ENCODE peak calls at places on chromosomes 16 and 17, in seven cellular contexts. One of them, this sample, is unnamed.

GRCh38 chr16:47574091-47575054 is 113.2 kb downstream of the PHKB start:
- DNase-seq in fibroblast of lung: peak
- DNase-seq in thoracic aorta: no peak
- DNase-seq in PC-9: peak
- DNase-seq in left ventricle myocardium inferior: no peak
- DNase-seq in CD8-positive, alpha-beta T cell: no peak
- DNase-seq in H1: no peak
- DNase-seq in this sample: no peak

GRCh38 chr17:76833747-76834146 is 34.5 kb upstream of the MGAT5B start:
- DNase-seq in fibroblast of lung: no peak
- DNase-seq in thoracic aorta: no peak
- DNase-seq in PC-9: no peak
- DNase-seq in left ventricle myocardium inferior: no peak
- DNase-seq in CD8-positive, alpha-beta T cell: no peak
- DNase-seq in H1: no peak
- DNase-seq in this sample: no peak

GRCh38 chr17:76558210-76559095 is 18.6 kb downstream of the PRCD start:
- DNase-seq in fibroblast of lung: peak
- DNase-seq in thoracic aorta: no peak
- DNase-seq in PC-9: no peak
- DNase-seq in left ventricle myocardium inferior: no peak
- DNase-seq in CD8-positive, alpha-beta T cell: no peak
- DNase-seq in H1: no peak
- DNase-seq in this sample: no peak

GRCh38 chr17:27547301-27547683 is 83.7 kb upstream of the LGALS9 start:
- DNase-seq in fibroblast of lung: no peak
- DNase-seq in thoracic aorta: no peak
- DNase-seq in PC-9: no peak
- DNase-seq in left ventricle myocardium inferior: no peak
- DNase-seq in CD8-positive, alpha-beta T cell: no peak
- DNase-seq in H1: no peak
- DNase-seq in this sample: no peak

GRCh38 chr16:23174622-23175021 is 7.9 kb upstream of the SCNN1G start:
- DNase-seq in fibroblast of lung: peak
- DNase-seq in thoracic aorta: no peak
- DNase-seq in PC-9: no peak
- DNase-seq in left ventricle myocardium inferior: no peak
- DNase-seq in CD8-positive, alpha-beta T cell: no peak
- DNase-seq in H1: no peak
- DNase-seq in this sample: no peak

GRCh38 chr17:22515599-22515998 is 823.3 kb downstream of the KCNJ18 start:
- DNase-seq in fibroblast of lung: no peak
- DNase-seq in thoracic aorta: no peak
- DNase-seq in PC-9: no peak
- DNase-seq in left ventricle myocardium inferior: no peak
- DNase-seq in CD8-positive, alpha-beta T cell: no peak
- DNase-seq in H1: no peak
- DNase-seq in this sample: no peak

GRCh38 chr16:47310792-47311211 is 150.1 kb downstream of the ITFG1 start:
- DNase-seq in fibroblast of lung: no peak
- DNase-seq in thoracic aorta: no peak
- DNase-seq in PC-9: no peak
- DNase-seq in left ventricle myocardium inferior: no peak
- DNase-seq in CD8-positive, alpha-beta T cell: no peak
- DNase-seq in H1: no peak
- DNase-seq in this sample: no peak

GRCh38 chr16:89960966-89961365 is 12.4 kb downstream of the DEF8 start:
- DNase-seq in fibroblast of lung: no peak
- DNase-seq in thoracic aorta: no peak
- DNase-seq in PC-9: no peak
- DNase-seq in left ventricle myocardium inferior: no peak
- DNase-seq in CD8-positive, alpha-beta T cell: no peak
- DNase-seq in H1: no peak
- DNase-seq in this sample: no peak

GRCh38 chr17:9256944-9257629 is 235.8 kb downstream of the NTN1 start:
- DNase-seq in fibroblast of lung: peak
- DNase-seq in thoracic aorta: no peak
- DNase-seq in PC-9: no peak
- DNase-seq in left ventricle myocardium inferior: no peak
- DNase-seq in CD8-positive, alpha-beta T cell: no peak
- DNase-seq in H1: no peak
- DNase-seq in this sample: no peak

GRCh38 chr17:9256361-9256943 is 235.1 kb downstream of the NTN1 start:
- DNase-seq in fibroblast of lung: no peak
- DNase-seq in thoracic aorta: no peak
- DNase-seq in PC-9: no peak
- DNase-seq in left ventricle myocardium inferior: no peak
- DNase-seq in CD8-positive, alpha-beta T cell: no peak
- DNase-seq in H1: no peak
- DNase-seq in this sample: no peak

GRCh38 chr17:9261059-9262029 is 240.0 kb downstream of the NTN1 start:
- DNase-seq in fibroblast of lung: no peak
- DNase-seq in thoracic aorta: no peak
- DNase-seq in PC-9: no peak
- DNase-seq in left ventricle myocardium inferior: no peak
- DNase-seq in CD8-positive, alpha-beta T cell: no peak
- DNase-seq in H1: no peak
- DNase-seq in this sample: no peak

GRCh38 chr17:9258115-9259020 is 237.1 kb downstream of the NTN1 start:
- DNase-seq in fibroblast of lung: no peak
- DNase-seq in thoracic aorta: no peak
- DNase-seq in PC-9: no peak
- DNase-seq in left ventricle myocardium inferior: no peak
- DNase-seq in CD8-positive, alpha-beta T cell: no peak
- DNase-seq in H1: no peak
- DNase-seq in this sample: no peak

DNA sequence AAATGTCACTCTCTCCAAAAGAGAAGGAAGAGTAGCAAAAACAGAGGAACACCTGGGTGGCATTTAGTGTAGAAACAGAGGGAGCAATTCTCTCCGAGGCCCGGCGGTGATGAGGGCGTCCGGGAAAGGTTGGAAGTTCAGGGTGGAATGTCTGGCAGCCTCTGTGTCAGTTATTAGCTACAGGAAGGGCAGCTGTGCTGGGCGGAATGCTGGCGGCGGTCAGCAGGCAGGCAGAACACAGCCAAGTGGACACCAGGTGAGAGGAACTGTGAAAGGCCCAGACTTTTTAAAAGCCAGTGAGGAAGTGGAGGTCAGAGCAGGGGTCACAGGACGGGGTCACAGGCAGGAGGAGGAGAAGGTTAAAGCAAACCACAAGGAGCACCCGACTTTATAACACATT is 238.1 kb downstream of the NTN1 start:
- DNase-seq in fibroblast of lung: no peak
- DNase-seq in thoracic aorta: no peak
- DNase-seq in PC-9: no peak
- DNase-seq in left ventricle myocardium inferior: peak
- DNase-seq in CD8-positive, alpha-beta T cell: no peak
- DNase-seq in H1: no peak
- DNase-seq in this sample: no peak
- TF ChIP-seq CTCF in fibroblast of lung: no peak
- TF ChIP-seq CTCF in thoracic aorta: no peak
- TF ChIP-seq CTCF in PC-9: no peak
- TF ChIP-seq CTCF in left ventricle myocardium inferior: no peak
- TF ChIP-seq CTCF in CD8-positive, alpha-beta T cell: no peak
- TF ChIP-seq CTCF in H1: no peak
- TF ChIP-seq CTCF in this sample: no peak

GRCh38 chr17:1714980-1715802 is 5.0 kb upstream of the TLCD2 start:
- DNase-seq in fibroblast of lung: peak
- DNase-seq in thoracic aorta: peak
- DNase-seq in PC-9: peak
- DNase-seq in left ventricle myocardium inferior: peak
- DNase-seq in CD8-positive, alpha-beta T cell: no peak
- DNase-seq in H1: peak
- DNase-seq in this sample: no peak

GRCh38 chr17:1712271-1712670 is 2.1 kb upstream of the TLCD2 start:
- DNase-seq in fibroblast of lung: no peak
- DNase-seq in thoracic aorta: no peak
- DNase-seq in PC-9: no peak
- DNase-seq in left ventricle myocardium inferior: no peak
- DNase-seq in CD8-positive, alpha-beta T cell: no peak
- DNase-seq in H1: no peak
- DNase-seq in this sample: no peak

GRCh38 chr17:1714488-1714979 is 4.4 kb upstream of the TLCD2 start:
- DNase-seq in fibroblast of lung: peak
- DNase-seq in thoracic aorta: peak
- DNase-seq in PC-9: peak
- DNase-seq in left ventricle myocardium inferior: peak
- DNase-seq in CD8-positive, alpha-beta T cell: no peak
- DNase-seq in H1: peak
- DNase-seq in this sample: no peak

GRCh38 chr17:1713160-1713877 is 3.1 kb upstream of the TLCD2 start:
- DNase-seq in fibroblast of lung: no peak
- DNase-seq in thoracic aorta: no peak
- DNase-seq in PC-9: no peak
- DNase-seq in left ventricle myocardium inferior: no peak
- DNase-seq in CD8-positive, alpha-beta T cell: no peak
- DNase-seq in H1: no peak
- DNase-seq in this sample: no peak

DNA sequence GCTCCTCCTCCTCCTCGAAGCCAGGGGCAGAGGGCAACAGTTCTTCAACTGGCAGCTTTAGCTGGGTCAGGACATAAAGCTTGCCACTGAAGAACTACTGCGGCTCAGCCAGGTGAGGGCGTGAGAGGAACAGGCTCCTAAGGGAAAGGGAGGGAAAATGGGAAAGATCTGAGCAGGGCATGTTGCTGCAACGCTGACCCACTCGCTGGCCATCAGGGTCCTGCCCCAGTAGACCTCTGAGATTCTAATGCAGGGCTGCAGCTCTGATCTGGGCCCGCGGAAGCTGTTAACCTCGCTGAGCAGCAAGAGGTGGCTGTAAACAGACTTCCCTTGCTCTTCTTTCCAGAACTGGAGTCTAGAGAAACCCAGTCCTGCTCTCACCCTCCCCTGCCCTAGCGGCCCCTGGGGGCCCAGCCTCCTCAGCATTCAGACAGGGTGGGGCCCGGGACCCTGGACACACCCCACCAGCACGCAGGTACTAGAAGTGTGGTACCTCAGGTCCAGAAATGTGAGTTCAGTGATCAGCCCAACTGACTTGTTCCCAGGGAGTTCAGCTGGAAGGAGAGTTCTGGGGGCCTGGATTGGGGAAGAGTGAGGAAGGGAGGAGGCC is 3.8 kb upstream of the TLCD2 start:
- DNase-seq in fibroblast of lung: peak
- DNase-seq in thoracic aorta: no peak
- DNase-seq in PC-9: no peak
- DNase-seq in left ventricle myocardium inferior: no peak
- DNase-seq in CD8-positive, alpha-beta T cell: no peak
- DNase-seq in H1: peak
- DNase-seq in this sample: no peak
- TF ChIP-seq CTCF in fibroblast of lung: peak
- TF ChIP-seq CTCF in thoracic aorta: no peak
- TF ChIP-seq CTCF in PC-9: peak
- TF ChIP-seq CTCF in left ventricle myocardium inferior: peak
- TF ChIP-seq CTCF in CD8-positive, alpha-beta T cell: no peak
- TF ChIP-seq CTCF in H1: peak
- TF ChIP-seq CTCF in this sample: no peak

GRCh38 chr17:7587831-7588230 is 2.1 kb downstream of the SOX15 start:
- DNase-seq in fibroblast of lung: no peak
- DNase-seq in thoracic aorta: no peak
- DNase-seq in PC-9: peak
- DNase-seq in left ventricle myocardium inferior: no peak
- DNase-seq in CD8-positive, alpha-beta T cell: no peak
- DNase-seq in H1: no peak
- DNase-seq in this sample: no peak

GRCh38 chr17:7588553-7589203 is 1.2 kb downstream of the SOX15 start:
- DNase-seq in fibroblast of lung: no peak
- DNase-seq in thoracic aorta: no peak
- DNase-seq in PC-9: no peak
- DNase-seq in left ventricle myocardium inferior: no peak
- DNase-seq in CD8-positive, alpha-beta T cell: no peak
- DNase-seq in H1: no peak
- DNase-seq in this sample: no peak

GRCh38 chr17:7589204-7589868 is 558 bp downstream of the SOX15 start:
- DNase-seq in fibroblast of lung: peak
- DNase-seq in thoracic aorta: no peak
- DNase-seq in PC-9: peak
- DNase-seq in left ventricle myocardium inferior: peak
- DNase-seq in CD8-positive, alpha-beta T cell: peak
- DNase-seq in H1: peak
- DNase-seq in this sample: peak

GRCh38 chr17:7586673-7587419 is 3.0 kb downstream of the SOX15 start:
- DNase-seq in fibroblast of lung: no peak
- DNase-seq in thoracic aorta: no peak
- DNase-seq in PC-9: peak
- DNase-seq in left ventricle myocardium inferior: no peak
- DNase-seq in CD8-positive, alpha-beta T cell: no peak
- DNase-seq in H1: peak
- DNase-seq in this sample: no peak

DNA sequence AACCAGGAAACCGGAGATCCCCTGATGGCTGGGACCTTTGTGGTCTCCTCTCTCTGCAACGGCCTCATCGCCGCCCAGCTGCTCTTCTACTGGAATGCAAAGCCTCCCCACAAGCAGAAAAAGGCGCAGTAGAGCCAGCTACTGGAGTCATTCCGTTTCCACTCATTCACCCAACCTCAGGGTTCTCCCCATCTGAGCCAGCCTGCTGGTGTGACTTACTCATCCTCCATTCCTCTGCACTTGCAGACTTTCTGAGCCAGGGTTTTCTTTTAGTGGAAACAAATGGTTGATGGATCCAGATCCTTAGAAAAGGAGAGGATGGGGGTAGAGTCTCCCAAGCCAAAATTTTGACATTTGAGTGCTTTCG is 2.5 kb downstream of the SOX15 start:
- DNase-seq in fibroblast of lung: peak
- DNase-seq in thoracic aorta: no peak
- DNase-seq in PC-9: peak
- DNase-seq in left ventricle myocardium inferior: no peak
- DNase-seq in CD8-positive, alpha-beta T cell: no peak
- DNase-seq in H1: no peak
- DNase-seq in this sample: no peak
- TF ChIP-seq CTCF in fibroblast of lung: peak
- TF ChIP-seq CTCF in thoracic aorta: no peak
- TF ChIP-seq CTCF in PC-9: no peak
- TF ChIP-seq CTCF in left ventricle myocardium inferior: no peak
- TF ChIP-seq CTCF in CD8-positive, alpha-beta T cell: no peak
- TF ChIP-seq CTCF in H1: no peak
- TF ChIP-seq CTCF in this sample: no peak

GRCh38 chr16:31335431-31335830 is 19.5 kb upstream of the ITGAX start:
- DNase-seq in fibroblast of lung: no peak
- DNase-seq in thoracic aorta: no peak
- DNase-seq in PC-9: no peak
- DNase-seq in left ventricle myocardium inferior: no peak
- DNase-seq in CD8-positive, alpha-beta T cell: no peak
- DNase-seq in H1: no peak
- DNase-seq in this sample: no peak

GRCh38 chr16:31331807-31332301 is 23.1 kb upstream of the ITGAX start:
- DNase-seq in fibroblast of lung: no peak
- DNase-seq in thoracic aorta: no peak
- DNase-seq in PC-9: no peak
- DNase-seq in left ventricle myocardium inferior: no peak
- DNase-seq in CD8-positive, alpha-beta T cell: no peak
- DNase-seq in H1: no peak
- DNase-seq in this sample: no peak

GRCh38 chr16:31334934-31335333 is 20.0 kb upstream of the ITGAX start:
- DNase-seq in fibroblast of lung: no peak
- DNase-seq in thoracic aorta: no peak
- DNase-seq in PC-9: no peak
- DNase-seq in left ventricle myocardium inferior: no peak
- DNase-seq in CD8-positive, alpha-beta T cell: no peak
- DNase-seq in H1: no peak
- DNase-seq in this sample: no peak

GRCh38 chr16:31332544-31332943 is 22.4 kb upstream of the ITGAX start:
- DNase-seq in fibroblast of lung: no peak
- DNase-seq in thoracic aorta: no peak
- DNase-seq in PC-9: no peak
- DNase-seq in left ventricle myocardium inferior: no peak
- DNase-seq in CD8-positive, alpha-beta T cell: no peak
- DNase-seq in H1: no peak
- DNase-seq in this sample: no peak

GRCh38 chr16:31333686-31334649 is 21.0 kb upstream of the ITGAX start:
- DNase-seq in fibroblast of lung: peak
- DNase-seq in thoracic aorta: no peak
- DNase-seq in PC-9: peak
- DNase-seq in left ventricle myocardium inferior: no peak
- DNase-seq in CD8-positive, alpha-beta T cell: peak
- DNase-seq in H1: no peak
- DNase-seq in this sample: no peak
- TF ChIP-seq CTCF in fibroblast of lung: peak
- TF ChIP-seq CTCF in thoracic aorta: no peak
- TF ChIP-seq CTCF in PC-9: peak
- TF ChIP-seq CTCF in left ventricle myocardium inferior: peak
- TF ChIP-seq CTCF in CD8-positive, alpha-beta T cell: peak
- TF ChIP-seq CTCF in H1: peak
- TF ChIP-seq CTCF in this sample: no peak